ENCODE peak calls at places on chromosome 18, in six cellular contexts. One of them, this sample, is unnamed.
A peak's percentile ranks its signal among the peaks of the same experiment; 100 is the strongest.

GRCh38 chr18:68447286-68447685 is 267.6 kb downstream of the TMX3 start:
- DNase-seq in BJ: no peak
- DNase-seq in left ventricle myocardium superior: no peak
- DNase-seq in ELR: peak; percentile 82
- DNase-seq in brain microvascular endothelial cell: no peak
- DNase-seq in choroid plexus epithelial cell: no peak
- DNase-seq in this sample: peak; percentile 77

GRCh38 chr18:13943338-13943737 is 28.0 kb upstream of the MC2R start:
- DNase-seq in BJ: no peak
- DNase-seq in choroid plexus epithelial cell: no peak
- DNase-seq in brain microvascular endothelial cell: no peak
- DNase-seq in left ventricle myocardium superior: no peak
- DNase-seq in ELR: no peak
- DNase-seq in this sample: no peak

GRCh38 chr18:26480897-26481795 is 67.2 kb downstream of the KCTD1 start:
- DNase-seq in choroid plexus epithelial cell: peak; percentile 94
- DNase-seq in BJ: peak; percentile 83
- DNase-seq in ELR: peak; percentile 99
- DNase-seq in brain microvascular endothelial cell: peak; percentile 71
- DNase-seq in left ventricle myocardium superior: no peak
- DNase-seq in this sample: peak; percentile 96

GRCh38 chr18:8623549-8624106 is 14.4 kb downstream of the RAB12 start:
- DNase-seq in brain microvascular endothelial cell: no peak
- DNase-seq in ELR: no peak
- DNase-seq in left ventricle myocardium superior: peak; percentile 71
- DNase-seq in BJ: no peak
- DNase-seq in choroid plexus epithelial cell: peak; percentile 39
- DNase-seq in this sample: no peak

GRCh38 chr18:52442686-52443085 is 102.7 kb downstream of the DCC start:
- DNase-seq in brain microvascular endothelial cell: no peak
- DNase-seq in choroid plexus epithelial cell: no peak
- DNase-seq in left ventricle myocardium superior: no peak
- DNase-seq in ELR: no peak
- DNase-seq in BJ: no peak
- DNase-seq in this sample: no peak

GRCh38 chr18:56431551-56431950 is 206.8 kb downstream of the TXNL1 start:
- DNase-seq in ELR: no peak
- DNase-seq in left ventricle myocardium superior: no peak
- DNase-seq in BJ: no peak
- DNase-seq in brain microvascular endothelial cell: no peak
- DNase-seq in choroid plexus epithelial cell: peak; percentile 6
- DNase-seq in this sample: peak; percentile 28

GRCh38 chr18:11607897-11608296 is 1.5 kb upstream of the SLC35G4 start:
- DNase-seq in ELR: no peak
- DNase-seq in choroid plexus epithelial cell: peak; percentile 6
- DNase-seq in left ventricle myocardium superior: no peak
- DNase-seq in BJ: no peak
- DNase-seq in brain microvascular endothelial cell: no peak
- DNase-seq in this sample: no peak

GRCh38 chr18:13036622-13037320 is 45.6 kb downstream of the CEP192 start:
- DNase-seq in choroid plexus epithelial cell: peak; percentile 32
- DNase-seq in brain microvascular endothelial cell: no peak
- DNase-seq in left ventricle myocardium superior: no peak
- DNase-seq in ELR: peak; percentile 19
- DNase-seq in BJ: no peak
- DNase-seq in this sample: no peak

GRCh38 chr18:22314001-22314400 is 103.7 kb downstream of the CTAGE1 start:
- DNase-seq in left ventricle myocardium superior: no peak
- DNase-seq in brain microvascular endothelial cell: peak; percentile 47
- DNase-seq in ELR: peak; percentile 14
- DNase-seq in choroid plexus epithelial cell: peak; percentile 60
- DNase-seq in BJ: no peak
- DNase-seq in this sample: no peak

GRCh38 chr18:31740180-31740579 is 20.5 kb downstream of the SLC25A52 start:
- DNase-seq in choroid plexus epithelial cell: no peak
- DNase-seq in brain microvascular endothelial cell: no peak
- DNase-seq in ELR: no peak
- DNase-seq in left ventricle myocardium superior: no peak
- DNase-seq in BJ: no peak
- DNase-seq in this sample: no peak

GRCh38 chr18:63203497-63203896 is 116.1 kb downstream of the BCL2 start:
- DNase-seq in left ventricle myocardium superior: no peak
- DNase-seq in choroid plexus epithelial cell: no peak
- DNase-seq in ELR: no peak
- DNase-seq in BJ: no peak
- DNase-seq in brain microvascular endothelial cell: no peak
- DNase-seq in this sample: no peak

GRCh38 chr18:52422985-52423601 is 83.1 kb downstream of the DCC start:
- DNase-seq in left ventricle myocardium superior: no peak
- DNase-seq in ELR: no peak
- DNase-seq in BJ: no peak
- DNase-seq in brain microvascular endothelial cell: no peak
- DNase-seq in choroid plexus epithelial cell: no peak
- DNase-seq in this sample: no peak

GRCh38 chr18:77110936-77111335 is 21.6 kb downstream of the MBP start:
- DNase-seq in brain microvascular endothelial cell: no peak
- DNase-seq in ELR: no peak
- DNase-seq in choroid plexus epithelial cell: no peak
- DNase-seq in BJ: no peak
- DNase-seq in left ventricle myocardium superior: no peak
- DNase-seq in this sample: no peak

GRCh38 chr18:7754258-7754657 is 187.1 kb downstream of the PTPRM start:
- DNase-seq in brain microvascular endothelial cell: no peak
- DNase-seq in left ventricle myocardium superior: no peak
- DNase-seq in BJ: no peak
- DNase-seq in ELR: no peak
- DNase-seq in choroid plexus epithelial cell: no peak
- DNase-seq in this sample: no peak

GRCh38 chr18:48376406-48376805 is 32.8 kb downstream of the ZBTB7C start:
- DNase-seq in brain microvascular endothelial cell: no peak
- DNase-seq in BJ: no peak
- DNase-seq in left ventricle myocardium superior: no peak
- DNase-seq in ELR: no peak
- DNase-seq in choroid plexus epithelial cell: no peak
- DNase-seq in this sample: no peak

GRCh38 chr18:8952796-8953760 is 149.4 kb upstream of the NDUFV2 start:
- DNase-seq in BJ: peak; percentile 88
- DNase-seq in ELR: peak; percentile 94
- DNase-seq in brain microvascular endothelial cell: peak; percentile 71
- DNase-seq in choroid plexus epithelial cell: peak; percentile 94
- DNase-seq in left ventricle myocardium superior: no peak
- DNase-seq in this sample: no peak

GRCh38 chr18:49225160-49225559 is 235.3 kb downstream of the DYM start:
- DNase-seq in left ventricle myocardium superior: no peak
- DNase-seq in choroid plexus epithelial cell: no peak
- DNase-seq in BJ: no peak
- DNase-seq in ELR: no peak
- DNase-seq in brain microvascular endothelial cell: no peak
- DNase-seq in this sample: no peak

GRCh38 chr18:37662546-37663339 is 97.1 kb upstream of the CELF4 start:
- DNase-seq in left ventricle myocardium superior: no peak
- DNase-seq in choroid plexus epithelial cell: no peak
- DNase-seq in ELR: no peak
- DNase-seq in brain microvascular endothelial cell: no peak
- DNase-seq in BJ: no peak
- DNase-seq in this sample: no peak

GRCh38 chr18:57772387-57772799 is 30.7 kb downstream of the ATP8B1 start:
- DNase-seq in ELR: no peak
- DNase-seq in choroid plexus epithelial cell: no peak
- DNase-seq in BJ: no peak
- DNase-seq in left ventricle myocardium superior: no peak
- DNase-seq in brain microvascular endothelial cell: no peak
- DNase-seq in this sample: no peak

GRCh38 chr18:2411381-2411977 is 159.8 kb downstream of the METTL4 start:
- DNase-seq in BJ: peak; percentile 28
- DNase-seq in choroid plexus epithelial cell: peak; percentile 52
- DNase-seq in left ventricle myocardium superior: no peak
- DNase-seq in brain microvascular endothelial cell: peak; percentile 34
- DNase-seq in ELR: peak; percentile 90
- DNase-seq in this sample: peak; percentile 46

GRCh38 chr18:6280344-6280743 is 134.4 kb downstream of the L3MBTL4 start:
- DNase-seq in brain microvascular endothelial cell: no peak
- DNase-seq in BJ: no peak
- DNase-seq in choroid plexus epithelial cell: no peak
- DNase-seq in ELR: no peak
- DNase-seq in left ventricle myocardium superior: no peak
- DNase-seq in this sample: no peak

GRCh38 chr18:70380915-70381896 is 92.4 kb downstream of the SOCS6 start:
- DNase-seq in choroid plexus epithelial cell: no peak
- DNase-seq in BJ: no peak
- DNase-seq in left ventricle myocardium superior: peak; percentile 26
- DNase-seq in brain microvascular endothelial cell: no peak
- DNase-seq in ELR: no peak
- DNase-seq in this sample: no peak

GRCh38 chr18:3903341-3903740 is 453.4 kb downstream of the TGIF1 start:
- DNase-seq in BJ: peak; percentile 75
- DNase-seq in brain microvascular endothelial cell: peak; percentile 76
- DNase-seq in ELR: peak; percentile 93
- DNase-seq in left ventricle myocardium superior: no peak
- DNase-seq in choroid plexus epithelial cell: peak; percentile 72
- DNase-seq in this sample: peak; percentile 79

GRCh38 chr18:31609886-31610646 is 18.4 kb downstream of the TTR start:
- DNase-seq in ELR: no peak
- DNase-seq in BJ: no peak
- DNase-seq in choroid plexus epithelial cell: no peak
- DNase-seq in brain microvascular endothelial cell: no peak
- DNase-seq in left ventricle myocardium superior: no peak
- DNase-seq in this sample: no peak

GRCh38 chr18:79801217-79801616 is 3.5 kb downstream of the KCNG2 start:
- DNase-seq in brain microvascular endothelial cell: no peak
- DNase-seq in left ventricle myocardium superior: no peak
- DNase-seq in BJ: no peak
- DNase-seq in ELR: no peak
- DNase-seq in choroid plexus epithelial cell: no peak
- DNase-seq in this sample: no peak

GRCh38 chr18:23226930-23227728 is 91.8 kb downstream of the CABLES1 start:
- DNase-seq in brain microvascular endothelial cell: peak; percentile 84
- DNase-seq in BJ: peak; percentile 54
- DNase-seq in left ventricle myocardium superior: peak; percentile 69
- DNase-seq in choroid plexus epithelial cell: peak; percentile 84
- DNase-seq in ELR: peak; percentile 71
- DNase-seq in this sample: peak; percentile 24

GRCh38 chr18:45916302-45916701 is 50.8 kb downstream of the EPG5 start:
- DNase-seq in ELR: no peak
- DNase-seq in choroid plexus epithelial cell: no peak
- DNase-seq in left ventricle myocardium superior: no peak
- DNase-seq in BJ: no peak
- DNase-seq in brain microvascular endothelial cell: no peak
- DNase-seq in this sample: no peak

GRCh38 chr18:74286106-74286856 is 5.5 kb downstream of the CYB5A start:
- DNase-seq in ELR: peak; percentile 12
- DNase-seq in choroid plexus epithelial cell: peak; percentile 37
- DNase-seq in left ventricle myocardium superior: no peak
- DNase-seq in BJ: no peak
- DNase-seq in brain microvascular endothelial cell: no peak
- DNase-seq in this sample: no peak

GRCh38 chr18:77671456-77672167 is 422.0 kb downstream of the GALR1 start:
- DNase-seq in brain microvascular endothelial cell: no peak
- DNase-seq in ELR: no peak
- DNase-seq in BJ: no peak
- DNase-seq in left ventricle myocardium superior: no peak
- DNase-seq in choroid plexus epithelial cell: no peak
- DNase-seq in this sample: no peak

This sample was measured in RCC 7860.